ENCODE peak calls at places on chromosomes 11 and 22, in seven cellular contexts. Q, Z, K, O, L, T and M are unnamed samples.

GRCh38 chr11:66851698-66852465 is 5.0 kb upstream of the LRFN4 start:
- DNase-seq in Q (no peak), Z (no peak), K (no peak), O (peak), L (peak), T (no peak), M (no peak)

GRCh38 chr22:30201970-30202369 is 44.6 kb downstream of the LIF start:
- DNase-seq in Q (no peak), Z (no peak), K (no peak), O (no peak), L (no peak), T (no peak), M (no peak)

GRCh38 chr11:12961615-12962014 is 47.5 kb upstream of the RASSF10 start:
- DNase-seq in Q (no peak), Z (no peak), K (no peak), O (peak), L (no peak), T (no peak), M (no peak)

GRCh38 chr22:45036154-45036553 is 26.3 kb upstream of the PHF21B start:
- DNase-seq in Q (no peak), Z (no peak), K (no peak), O (no peak), L (no peak), T (no peak), M (no peak)

GRCh38 chr11:73637012-73637411 is 9.4 kb upstream of the PLEKHB1 start:
- DNase-seq in Q (no peak), Z (no peak), K (no peak), O (no peak), L (no peak), T (no peak), M (no peak)

GRCh38 chr11:89184021-89184420 is 6.3 kb downstream of the TYR start:
- DNase-seq in Q (no peak), Z (no peak), K (no peak), O (no peak), L (no peak), T (no peak), M (no peak)

GRCh38 chr11:120978701-120979100 is 45.2 kb upstream of the TBCEL start:
- DNase-seq in Q (no peak), Z (no peak), K (no peak), O (no peak), L (no peak), T (no peak), M (no peak)

GRCh38 chr11:47516155-47516554 is 36.8 kb downstream of the CELF1 start:
- DNase-seq in Q (no peak), Z (no peak), K (no peak), O (no peak), L (no peak), T (no peak), M (no peak)

GRCh38 chr11:15199693-15200092 is 85.0 kb downstream of the INSC start:
- DNase-seq in Q (no peak), Z (no peak), K (peak), O (no peak), L (no peak), T (peak), M (no peak)

GRCh38 chr11:84962018-84962417 is 665.1 kb downstream of the DLG2 start:
- DNase-seq in Q (no peak), Z (no peak), K (no peak), O (no peak), L (no peak), T (no peak), M (no peak)

GRCh38 chr11:59144579-59145345 is 2.1 kb downstream of the FAM111A start:
- DNase-seq in Q (peak), Z (peak), K (peak), O (peak), L (peak), T (peak), M (no peak)
- TF ChIP-seq POLR2A in Q (peak), Z (no peak), K (no peak), O (no peak), L (peak), T (no peak), M (peak)

GRCh38 chr11:75725552-75726320 is 8.1 kb downstream of the MOGAT2 start:
- DNase-seq in Q (no peak), Z (no peak), K (no peak), O (no peak), L (no peak), T (no peak), M (no peak)

GRCh38 chr11:75721852-75722668 is 4.4 kb downstream of the MOGAT2 start:
- DNase-seq in Q (no peak), Z (no peak), K (no peak), O (no peak), L (no peak), T (no peak), M (no peak)

GRCh38 chr11:75719639-75720239 is 2.1 kb downstream of the MOGAT2 start:
- DNase-seq in Q (no peak), Z (no peak), K (no peak), O (no peak), L (no peak), T (no peak), M (no peak)

GRCh38 chr11:75720639-75721038 is 3.0 kb downstream of the MOGAT2 start:
- DNase-seq in Q (no peak), Z (no peak), K (no peak), O (no peak), L (no peak), T (no peak), M (no peak)

DNA sequence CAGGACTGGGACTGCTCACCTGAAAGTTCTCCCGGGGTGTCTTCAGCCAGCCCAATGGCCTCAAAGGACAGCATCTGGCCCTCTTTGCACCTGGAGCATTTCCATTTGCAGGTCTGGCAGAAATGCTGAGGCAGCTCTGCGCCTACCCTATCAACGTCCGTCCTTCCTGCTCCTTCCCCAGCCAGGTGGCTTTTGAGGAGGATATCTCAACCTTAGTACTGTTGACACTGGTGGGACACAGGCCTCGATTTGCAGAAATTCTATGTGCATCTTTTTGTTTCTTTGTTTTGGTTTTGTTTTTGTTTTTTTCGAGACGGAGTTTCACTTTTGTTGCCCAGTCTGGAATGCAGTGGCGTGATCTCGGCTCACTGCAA is 5.0 kb downstream of the MOGAT2 start:
- DNase-seq in Q (no peak), Z (no peak), K (no peak), O (no peak), L (no peak), T (no peak), M (no peak)
- H3K4me3 ChIP-seq in Q (no peak), Z (no peak), K (no peak), O (no peak), L (no peak), T (no peak), M (no peak)

DNA sequence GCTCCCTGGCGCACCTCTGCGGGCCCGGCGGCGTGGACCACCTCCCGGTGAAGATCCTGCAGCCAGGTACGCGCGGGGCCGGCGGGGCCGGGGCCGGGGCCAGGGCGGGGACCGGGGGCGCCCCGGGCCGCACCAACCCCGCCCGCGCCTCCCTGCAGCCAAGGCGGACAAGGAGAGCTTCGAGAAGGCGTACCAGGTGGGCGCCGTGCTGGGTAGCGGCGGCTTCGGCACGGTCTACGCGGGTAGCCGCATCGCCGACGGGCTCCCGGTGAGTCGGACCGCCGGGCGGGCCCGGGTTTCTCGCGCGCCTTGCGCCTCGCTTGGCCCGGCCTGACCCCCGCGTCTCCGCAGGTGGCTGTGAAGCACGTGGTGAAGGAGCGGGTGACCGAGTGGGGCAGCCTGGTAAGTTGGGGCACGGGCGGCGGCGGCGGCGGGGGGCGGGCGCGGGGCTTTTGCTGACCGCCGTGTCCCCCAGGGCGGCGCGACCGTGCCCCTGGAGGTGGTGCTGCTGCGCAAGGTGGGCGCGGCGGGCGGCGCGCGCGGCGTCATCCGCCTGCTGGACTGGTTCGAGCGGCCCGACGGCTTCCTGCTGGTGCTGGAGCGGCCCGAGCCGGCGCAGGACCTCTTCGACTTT is 512 bp downstream of the PIM3 start:
- DNase-seq in Q (peak), Z (peak), K (peak), O (peak), L (peak), T (peak), M (no peak)
- H3K27ac ChIP-seq in Q (peak), Z (peak), K (peak), O (peak), L (peak), T (peak), M (peak)

GRCh38 chr11:68010058-68011041 is at the start of gene ALDH3B1:
- DNase-seq in Q (peak), Z (peak), K (peak), O (peak), L (peak), T (peak), M (peak)
- TF ChIP-seq POLR2A in Q (no peak), Z (no peak), K (no peak), O (peak), L (no peak), T (peak), M (peak)

DNA sequence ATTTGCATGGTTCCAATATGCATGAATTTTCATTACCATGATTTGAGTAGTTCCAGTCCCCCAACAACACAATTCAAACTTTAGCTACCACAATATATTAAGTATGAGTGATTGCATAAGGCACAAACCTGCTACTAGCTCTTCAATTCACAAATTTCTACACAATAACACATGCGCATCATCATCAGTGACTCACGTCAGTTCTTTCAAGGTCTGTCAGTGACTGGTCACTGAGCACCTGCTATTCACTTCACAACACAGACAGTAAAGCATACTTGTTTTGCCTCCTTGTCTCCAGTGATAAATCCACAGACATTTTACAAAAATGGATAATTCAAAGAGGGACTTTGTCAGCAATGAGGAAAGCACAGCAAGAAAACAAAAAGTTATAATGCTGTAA is 435.1 kb upstream of the CCDC90B start:
- DNase-seq in Q (no peak), Z (no peak), K (no peak), O (no peak), L (no peak), T (no peak), M (no peak)
- H3K4me3 ChIP-seq in Q (no peak), Z (no peak), K (no peak), O (no peak), L (no peak), T (no peak), M (no peak)

GRCh38 chr22:24146791-24147353 is 34.4 kb upstream of the SUSD2 start:
- DNase-seq in Q (no peak), Z (no peak), K (no peak), O (no peak), L (peak), T (peak), M (no peak)
- H3K27ac ChIP-seq in Q (peak), Z (peak), K (peak), O (peak), L (no peak), T (peak), M (peak)

DNA sequence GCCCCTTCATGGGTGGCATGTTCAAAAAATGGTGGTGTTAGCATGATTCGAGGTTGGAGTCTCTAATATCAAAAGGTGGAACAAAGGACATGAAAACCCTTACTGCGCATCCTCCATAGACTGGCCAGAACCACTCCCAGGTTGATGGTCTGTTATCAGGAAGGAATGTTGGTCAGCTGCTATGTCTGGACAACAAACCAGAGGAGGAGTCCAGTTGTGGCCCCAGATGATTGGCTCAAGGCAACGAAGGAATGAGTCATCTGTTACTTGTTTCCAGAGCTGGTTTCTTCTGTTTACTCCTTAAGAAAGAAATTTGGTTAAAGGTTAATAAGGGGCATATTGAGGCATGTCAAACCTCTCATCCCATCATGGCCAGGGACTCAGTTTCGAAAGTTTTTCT is 56.9 kb upstream of the GRIA4 start:
- DNase-seq in Q (no peak), Z (no peak), K (no peak), O (peak), L (no peak), T (no peak), M (no peak)
- TF ChIP-seq POLR2A in Q (no peak), Z (no peak), K (no peak), O (no peak), L (no peak), T (no peak), M (no peak)

GRCh38 chr11:119236891-119237290 is 30.8 kb downstream of the CBL start:
- DNase-seq in Q (no peak), Z (no peak), K (no peak), O (no peak), L (no peak), T (no peak), M (no peak)
- H3K4me3 ChIP-seq in Q (no peak), Z (no peak), K (no peak), O (no peak), L (no peak), T (no peak), M (no peak)

DNA sequence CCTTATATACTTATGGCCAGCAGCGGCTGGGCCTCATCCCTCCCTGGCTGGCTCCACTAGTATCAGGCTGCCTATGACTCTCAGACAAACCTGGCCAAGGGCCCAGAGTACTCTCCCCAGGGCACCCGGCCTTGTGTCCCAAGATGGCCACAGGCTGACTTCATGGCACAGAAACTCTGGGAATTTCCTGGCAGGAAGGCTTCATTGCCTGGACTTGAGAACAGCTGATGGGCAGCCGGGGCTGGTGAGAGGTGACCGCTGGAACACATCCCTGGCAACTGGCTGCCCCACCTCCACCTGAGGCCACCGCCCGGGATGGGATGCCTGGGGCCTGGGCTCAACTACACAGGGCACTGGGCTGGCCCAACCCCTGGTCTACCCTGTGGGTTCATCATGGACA is 3.3 kb downstream of the FADS3 start:
- DNase-seq in Q (no peak), Z (peak), K (peak), O (peak), L (no peak), T (peak), M (no peak)
- H3K27ac ChIP-seq in Q (no peak), Z (no peak), K (peak), O (peak), L (no peak), T (no peak), M (peak)

DNA sequence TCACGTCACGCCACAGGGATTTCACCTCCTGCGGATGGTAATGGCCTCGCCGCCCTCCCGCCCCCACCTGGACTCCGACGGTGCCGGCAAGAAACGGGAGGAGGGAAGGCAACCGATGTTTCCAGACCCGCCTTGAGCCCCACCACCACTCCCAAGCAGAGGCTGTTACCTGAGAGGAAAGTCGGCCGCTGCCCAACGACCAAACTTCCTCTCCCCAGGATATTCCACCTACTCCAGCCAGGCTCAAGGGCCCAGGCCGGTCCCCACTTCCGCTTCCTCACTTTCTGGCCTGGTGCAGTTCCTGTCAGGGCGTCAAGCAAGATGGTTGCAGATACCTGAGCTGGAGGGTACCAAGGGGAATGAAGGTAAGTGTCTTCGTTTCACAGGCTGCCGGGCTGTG is at the start of gene ENTHD1:
- DNase-seq in Q (no peak), Z (no peak), K (no peak), O (no peak), L (no peak), T (no peak), M (no peak)
- TF ChIP-seq POLR2A in Q (no peak), Z (no peak), K (no peak), O (no peak), L (no peak), T (no peak), M (no peak)